ENCODE peak calls at places on chromosomes 2 and 18, in six cellular contexts. K is OCI-LY7, J is astrocyte of the spinal cord, U is heart right ventricle, X is brain microvascular endothelial cell, P is bronchial epithelial cell. Z is an unnamed sample.
A peak's percentile ranks its signal among the peaks of the same experiment; 100 is the strongest.

GRCh38 chr2:195473802-195474201 is 183.2 kb upstream of the SLC39A10 start:
- DNase-seq in J (no peak), X (no peak), U (no peak), K (no peak), P (no peak), Z (no peak)

GRCh38 chr2:4507706-4508105 is 804.3 kb downstream of the DCDC2C start:
- DNase-seq in J (no peak), K (no peak), P (no peak), U (no peak), X (no peak), Z (no peak)

GRCh38 chr2:172556284-172557033 is 569 bp downstream of the PDK1 start:
- DNase-seq in J (peak; percentile 54), P (peak; percentile 62), U (peak; percentile 62), K (peak; percentile 89), X (peak; percentile 31), Z (peak; percentile 15)

GRCh38 chr2:215020283-215020682 is 118.1 kb downstream of the ABCA12 start:
- DNase-seq in U (no peak), P (no peak), X (no peak), J (no peak), K (no peak), Z (no peak)

GRCh38 chr2:46241344-46241743 is 55.9 kb upstream of the EPAS1 start:
- DNase-seq in U (no peak), X (no peak), P (peak; percentile 86), J (no peak), K (no peak), Z (no peak)

GRCh38 chr18:27649621-27650020 is 464.5 kb upstream of the CHST9 start:
- DNase-seq in J (no peak), K (no peak), U (no peak), X (no peak), P (no peak), Z (no peak)

GRCh38 chr18:53305471-53305870 is 919.0 kb downstream of the MBD2 start:
- DNase-seq in X (no peak), K (no peak), U (no peak), P (no peak), J (no peak), Z (no peak)

GRCh38 chr2:95669441-95669994 is 77.7 kb downstream of the TRIM43 start:
- DNase-seq in J (peak; percentile 43), K (peak; percentile 7), X (peak; percentile 46), P (no peak), U (no peak), Z (no peak)

GRCh38 chr2:144707927-144708326 is 188.0 kb upstream of the ZEB2 start:
- DNase-seq in K (no peak), U (no peak), P (no peak), J (peak; percentile 8), X (peak; percentile 92), Z (peak; percentile 80)

GRCh38 chr2:182616471-182617393 is 99.3 kb upstream of the DNAJC10 start:
- DNase-seq in P (no peak), J (peak; percentile 60), U (no peak), K (no peak), X (peak; percentile 41), Z (peak; percentile 54)

GRCh38 chr18:13726972-13727331 is 479 bp downstream of the RNMT start:
- DNase-seq in P (peak; percentile 39), K (peak; percentile 26), U (no peak), J (no peak), X (peak; percentile 55), Z (no peak)

GRCh38 chr2:134181219-134181618 is 72.7 kb upstream of the MGAT5 start:
- DNase-seq in K (peak; percentile 42), P (peak; percentile 95), J (no peak), U (no peak), X (no peak), Z (no peak)

GRCh38 chr2:226738821-226739507 is 60.7 kb downstream of the IRS1 start:
- DNase-seq in P (no peak), U (no peak), K (no peak), X (no peak), J (no peak), Z (no peak)

GRCh38 chr2:200405599-200406298 is 99.3 kb downstream of the SPATS2L start:
- DNase-seq in J (peak; percentile 92), P (peak; percentile 95), U (no peak), X (peak; percentile 83), K (no peak), Z (peak; percentile 82)

GRCh38 chr2:25955036-25955435 is 27.3 kb downstream of the KIF3C start:
- DNase-seq in X (peak; percentile 10), K (no peak), U (no peak), P (no peak), J (no peak), Z (no peak)

GRCh38 chr2:95270541-95271081 is 3.6 kb upstream of the PROM2 start:
- DNase-seq in P (no peak), J (no peak), K (no peak), U (no peak), X (no peak), Z (no peak)

GRCh38 chr2:121664713-121665112 is 15.5 kb upstream of the CLASP1 start:
- DNase-seq in P (no peak), X (no peak), K (no peak), J (no peak), U (no peak), Z (no peak)

GRCh38 chr2:232887171-232887850 is 17.2 kb downstream of the SNORC start:
- DNase-seq in K (no peak), J (no peak), X (no peak), U (no peak), P (no peak), Z (no peak)

GRCh38 chr2:102340778-102341177 is 14.8 kb upstream of the IL18R1 start:
- DNase-seq in K (no peak), U (no peak), X (no peak), P (no peak), J (no peak), Z (no peak)

GRCh38 chr2:214127178-214127970 is 283.5 kb upstream of the VWC2L start:
- DNase-seq in P (peak; percentile 87), K (no peak), J (peak; percentile 50), U (no peak), X (peak; percentile 49), Z (no peak)

GRCh38 chr2:106851475-106851874 is 34.5 kb downstream of the ST6GAL2 start:
- DNase-seq in U (no peak), J (no peak), K (no peak), P (no peak), X (no peak), Z (no peak)

GRCh38 chr18:31931163-31931885 is 11.6 kb downstream of the TRAPPC8 start:
- DNase-seq in J (peak; percentile 16), X (peak; percentile 64), U (no peak), P (no peak), K (no peak), Z (no peak)

GRCh38 chr2:24508878-24509277 is 17.8 kb downstream of the NCOA1 start:
- DNase-seq in X (no peak), U (no peak), J (no peak), K (no peak), P (peak; percentile 15), Z (no peak)

GRCh38 chr2:56077352-56077915 is 106.4 kb upstream of the CCDC85A start:
- DNase-seq in X (no peak), J (peak; percentile 12), K (peak; percentile 6), P (peak; percentile 34), U (no peak), Z (no peak)

GRCh38 chr2:10048501-10049171 is 5.3 kb downstream of the KLF11 start:
- DNase-seq in K (peak; percentile 64), P (peak; percentile 50), J (peak; percentile 55), X (peak; percentile 27), U (no peak), Z (no peak)

GRCh38 chr18:62009521-62009920 is 116.7 kb upstream of the RNF152 start:
- DNase-seq in K (no peak), X (no peak), J (no peak), P (peak; percentile 62), U (no peak), Z (no peak)

GRCh38 chr2:43538034-43538670 is 57.7 kb downstream of the THADA start:
- DNase-seq in J (no peak), X (no peak), K (no peak), U (no peak), P (peak; percentile 59), Z (no peak)

GRCh38 chr2:27811768-27812167 is 40.2 kb downstream of the MRPL33 start:
- DNase-seq in K (no peak), P (no peak), J (no peak), X (no peak), U (no peak), Z (no peak)

GRCh38 chr2:86622409-86622877 is 1.2 kb downstream of the RNF103 start:
- DNase-seq in P (peak; percentile 32), U (no peak), K (peak; percentile 49), X (no peak), J (peak; percentile 7), Z (no peak)

GRCh38 chr2:62266433-62267038 is 70.6 kb downstream of the B3GNT2 start:
- DNase-seq in P (no peak), X (peak; percentile 78), K (no peak), U (no peak), J (peak; percentile 65), Z (peak; percentile 44)

GRCh38 chr2:20677301-20678176 is 10.6 kb downstream of the GDF7 start:
- DNase-seq in P (no peak), K (peak; percentile 53), U (no peak), J (no peak), X (no peak), Z (no peak)
- H3K4me3 ChIP-seq in P (no peak overlapping the region), K (peak overlapping the region; percentile 1), U (no peak overlapping the region), J (no peak overlapping the region), X (no peak overlapping the region), Z (no peak overlapping the region)

GRCh38 chr18:48324651-48325050 is 84.5 kb downstream of the ZBTB7C start:
- DNase-seq in J (no peak), P (peak; percentile 94), K (no peak), X (no peak), U (no peak), Z (no peak)
- TF ChIP-seq CTCF in J (no peak), P (no peak), K (no peak), X (no peak), U (no peak), Z (no peak)

GRCh38 chr2:183803596-183803995 is 679.4 kb downstream of the NUP35 start:
- DNase-seq in J (no peak), X (no peak), P (no peak), K (no peak), U (no peak), Z (no peak)

GRCh38 chr2:183807870-183808269 is 683.6 kb downstream of the NUP35 start:
- DNase-seq in U (no peak), K (no peak), P (no peak), J (no peak), X (no peak), Z (no peak)

GRCh38 chr2:183811281-183811680 is 687.0 kb downstream of the NUP35 start:
- DNase-seq in X (no peak), U (no peak), J (no peak), P (no peak), K (no peak), Z (no peak)

GRCh38 chr2:183812091-183812490 is 687.8 kb downstream of the NUP35 start:
- DNase-seq in K (no peak), P (no peak), U (no peak), J (peak; percentile 58), X (peak; percentile 11), Z (no peak)

GRCh38 chr2:183809404-183809803 is 685.2 kb downstream of the NUP35 start:
- DNase-seq in K (no peak), J (no peak), P (no peak), U (no peak), X (no peak), Z (no peak)
- H3K4me3 ChIP-seq in K (no peak overlapping the region), J (no peak overlapping the region), P (no peak overlapping the region), U (no peak overlapping the region), X (no peak overlapping the region), Z (no peak overlapping the region)

GRCh38 chr2:157036715-157037114 is 220.8 kb upstream of the GALNT5 start:
- DNase-seq in J (no peak), K (no peak), P (no peak), X (no peak), U (no peak), Z (no peak)

GRCh38 chr2:157032019-157032418 is 225.5 kb upstream of the GALNT5 start:
- DNase-seq in U (no peak), K (no peak), J (peak; percentile 94), P (peak; percentile 96), X (peak; percentile 76), Z (peak; percentile 37)
- TF ChIP-seq CTCF in U (no peak), K (no peak), J (no peak), P (no peak), X (no peak), Z (no peak)

Z was measured in epithelial cell of proximal tubule.